ENCODE peak calls at places on chromosomes 6 and 20, in six cellular contexts. One of them, this sample, is unnamed.
A peak's percentile ranks its signal among the peaks of the same experiment; 100 is the strongest.

GRCh38 chr20:51190783-51191180 is 167.9 kb upstream of the KCNG1 start:
- DNase-seq in EL: no peak
- DNase-seq in upper lobe of left lung: peak; percentile 10
- DNase-seq in fibroblast of the aortic adventitia: peak; percentile 22
- DNase-seq in GM04504: no peak
- DNase-seq in T-helper 1 cell: no peak
- DNase-seq in this sample: peak; percentile 35

GRCh38 chr6:130453230-130453629 is 87.4 kb downstream of the TMEM200A start:
- DNase-seq in GM04504: peak; percentile 4
- DNase-seq in upper lobe of left lung: no peak
- DNase-seq in fibroblast of the aortic adventitia: peak; percentile 65
- DNase-seq in EL: peak; percentile 24
- DNase-seq in T-helper 1 cell: peak; percentile 7
- DNase-seq in this sample: no peak

GRCh38 chr20:31587545-31588389 is 17.3 kb upstream of the ID1 start:
- DNase-seq in T-helper 1 cell: no peak
- DNase-seq in EL: peak; percentile 46
- DNase-seq in upper lobe of left lung: peak; percentile 91
- DNase-seq in GM04504: no peak
- DNase-seq in fibroblast of the aortic adventitia: peak; percentile 32
- DNase-seq in this sample: no peak

GRCh38 chr6:37713529-37714119 is 15.9 kb upstream of the MDGA1 start:
- DNase-seq in upper lobe of left lung: no peak
- DNase-seq in fibroblast of the aortic adventitia: peak; percentile 67
- DNase-seq in GM04504: no peak
- DNase-seq in EL: peak; percentile 87
- DNase-seq in T-helper 1 cell: no peak
- DNase-seq in this sample: no peak

GRCh38 chr6:17945111-17945510 is 42.3 kb downstream of the KIF13A start:
- DNase-seq in upper lobe of left lung: no peak
- DNase-seq in GM04504: no peak
- DNase-seq in T-helper 1 cell: no peak
- DNase-seq in EL: peak; percentile 33
- DNase-seq in fibroblast of the aortic adventitia: peak; percentile 64
- DNase-seq in this sample: no peak

GRCh38 chr6:33869826-33870423 is 66.1 kb upstream of the MLN start:
- DNase-seq in GM04504: no peak
- DNase-seq in fibroblast of the aortic adventitia: no peak
- DNase-seq in EL: no peak
- DNase-seq in T-helper 1 cell: no peak
- DNase-seq in upper lobe of left lung: no peak
- DNase-seq in this sample: no peak

GRCh38 chr6:115485400-115485799 is 575.3 kb downstream of the FRK start:
- DNase-seq in upper lobe of left lung: no peak
- DNase-seq in T-helper 1 cell: no peak
- DNase-seq in GM04504: no peak
- DNase-seq in fibroblast of the aortic adventitia: no peak
- DNase-seq in EL: no peak
- DNase-seq in this sample: no peak

GRCh38 chr20:4667371-4667773 is 54.3 kb upstream of the PRND start:
- DNase-seq in EL: no peak
- DNase-seq in fibroblast of the aortic adventitia: no peak
- DNase-seq in GM04504: no peak
- DNase-seq in upper lobe of left lung: no peak
- DNase-seq in T-helper 1 cell: no peak
- DNase-seq in this sample: no peak

GRCh38 chr20:11350126-11351005 is 567.3 kb upstream of the BTBD3 start:
- DNase-seq in T-helper 1 cell: no peak
- DNase-seq in upper lobe of left lung: no peak
- DNase-seq in EL: peak; percentile 39
- DNase-seq in GM04504: peak; percentile 40
- DNase-seq in fibroblast of the aortic adventitia: peak; percentile 86
- DNase-seq in this sample: no peak